ENCODE peak calls at places on chromosomes 4 and X, in four cellular contexts. M, Y, I and W are unnamed samples.

GRCh38 chrX:33204889-33205288 is 6.5 kb downstream of the DMD start:
- DNase-seq in Y (no peak), I (no peak), M (no peak), W (no peak)

GRCh38 chr4:121408-122084 is 2.8 kb upstream of the ZNF718 start:
- DNase-seq in Y (no peak), I (no peak), M (no peak), W (no peak)

GRCh38 chr4:110484767-110485166 is 8.8 kb downstream of the ENPEP start:
- DNase-seq in Y (peak; percentile 76), M (no peak), I (no peak), W (no peak)

GRCh38 chrX:104459796-104460195 is 106.2 kb upstream of the IL1RAPL2 start:
- DNase-seq in Y (no peak), I (no peak), M (no peak), W (no peak)

GRCh38 chr4:1055721-1056590 is 44.5 kb downstream of the FGFRL1 start:
- DNase-seq in I (peak; percentile 54), M (peak; percentile 88), Y (no peak), W (peak; percentile 74)

GRCh38 chrX:77276742-77277141 is 170.4 kb upstream of the FGF16 start:
- DNase-seq in Y (no peak), M (no peak), I (no peak), W (no peak)

GRCh38 chr4:2494992-2495391 is 26.1 kb downstream of the RNF4 start:
- DNase-seq in M (no peak), I (no peak), Y (no peak), W (no peak)

GRCh38 chrX:129748265-129748664 is 9.5 kb downstream of the XPNPEP2 start:
- DNase-seq in Y (no peak), M (no peak), I (no peak), W (no peak)

GRCh38 chrX:100904433-100904832 is 24.3 kb downstream of the XKRX start:
- DNase-seq in Y (no peak), I (no peak), M (no peak), W (no peak)

GRCh38 chrX:111837226-111837625 is 38.8 kb upstream of the TRPC5OS start:
- DNase-seq in M (no peak), Y (no peak), I (no peak), W (no peak)

GRCh38 chrX:22373766-22374165 is 101.1 kb downstream of the CBLL2 start:
- DNase-seq in I (no peak), Y (no peak), M (no peak), W (no peak)

GRCh38 chr4:184165291-184165690 is 52.4 kb downstream of the ENPP6 start:
- DNase-seq in Y (no peak), M (no peak), I (no peak), W (no peak)

GRCh38 chr4:10164877-10165283 is 48.3 kb upstream of the WDR1 start:
- DNase-seq in I (peak; percentile 37), Y (no peak), M (no peak), W (no peak)

GRCh38 chrX:103585421-103586313 is at the start of gene TCEAL4:
- DNase-seq in I (peak; percentile 63), Y (peak; percentile 14), M (peak; percentile 16), W (no peak)

GRCh38 chrX:7996414-7996813 is 69.2 kb upstream of the PNPLA4 start:
- DNase-seq in I (peak; percentile 28), M (peak; percentile 17), Y (peak; percentile 8), W (peak; percentile 21)

GRCh38 chr4:185256444-185256843 is 47.0 kb downstream of the SNX25 start:
- DNase-seq in Y (no peak), I (no peak), M (no peak), W (no peak)

GRCh38 chr4:160233141-160233540 is 1130.3 kb downstream of the RAPGEF2 start:
- DNase-seq in M (no peak), I (no peak), Y (no peak), W (no peak)

GRCh38 chrX:110087485-110088356 is 84.8 kb downstream of the TMEM164 start:
- DNase-seq in I (no peak), Y (peak; percentile 72), M (no peak), W (no peak)

GRCh38 chrX:76802698-76803097 is 375.2 kb downstream of the MAGEE1 start:
- DNase-seq in Y (no peak), I (no peak), M (no peak), W (no peak)

GRCh38 chrX:109600114-109600710 is 24.8 kb downstream of the KCNE5 start:
- DNase-seq in Y (no peak), M (no peak), I (no peak), W (no peak)

GRCh38 chr4:105712766-105713165 is 4.2 kb downstream of the GSTCD start:
- DNase-seq in Y (peak; percentile 42), M (no peak), I (no peak), W (no peak)

GRCh38 chrX:142828129-142828528 is 197.6 kb upstream of the SPANXN4 start:
- DNase-seq in M (no peak), I (no peak), Y (no peak), W (no peak)

GRCh38 chrX:39984191-39984956 is 113.4 kb downstream of the BCOR start:
- DNase-seq in M (no peak), Y (no peak), I (no peak), W (no peak)

GRCh38 chr4:52840531-52841350 is 21.4 kb upstream of the RASL11B start:
- DNase-seq in M (no peak), I (no peak), Y (no peak), W (no peak)